ENCODE peak calls at places on chromosomes 3 and 15, in five cellular contexts. J, B, Z, T and H are unnamed samples.

GRCh38 chr3:156382458-156383346 is 172.2 kb downstream of the SSR3 start:
- DNase-seq in T (peak; percentile 52), B (peak; percentile 23), Z (no peak), J (peak; percentile 24), H (peak; percentile 73)

GRCh38 chr3:193869221-193870201 is 266.4 kb upstream of the HES1 start:
- DNase-seq in J (no peak), Z (peak; percentile 32), T (peak; percentile 33), B (peak; percentile 79), H (no peak)

GRCh38 chr15:71812966-71813722 is 2.8 kb downstream of the NR2E3 start:
- DNase-seq in B (no peak), T (no peak), J (no peak), Z (no peak), H (no peak)

GRCh38 chr3:63135362-63135761 is 142.7 kb upstream of the SYNPR start:
- DNase-seq in B (no peak), T (no peak), J (no peak), Z (no peak), H (peak; percentile 73)

GRCh38 chr3:57815034-57815433 is 58.9 kb downstream of the SLMAP start:
- DNase-seq in Z (no peak), J (no peak), B (no peak), T (no peak), H (no peak)

GRCh38 chr15:68561146-68561545 is 17.6 kb upstream of the CORO2B start:
- DNase-seq in Z (no peak), T (no peak), B (no peak), J (no peak), H (no peak)

GRCh38 chr3:139764936-139765335 is 87.2 kb upstream of the NMNAT3 start:
- DNase-seq in B (no peak), T (no peak), Z (no peak), J (no peak), H (no peak)

GRCh38 chr15:78242128-78242527 is 7.8 kb upstream of the ACSBG1 start:
- DNase-seq in J (peak; percentile 55), T (peak; percentile 64), Z (peak; percentile 72), B (no peak), H (no peak)

GRCh38 chr15:94416829-94417228 is 185.5 kb downstream of the MCTP2 start:
- DNase-seq in B (no peak), Z (no peak), T (no peak), J (no peak), H (no peak)

GRCh38 chr15:67967871-67968423 is 86.2 kb upstream of the PIAS1 start:
- DNase-seq in J (no peak), Z (peak; percentile 81), T (peak; percentile 66), B (no peak), H (no peak)

GRCh38 chr15:100434038-100434437 is 92.3 kb upstream of the ADAMTS17 start:
- DNase-seq in B (no peak), T (no peak), Z (no peak), J (no peak), H (no peak)

GRCh38 chr3:178966299-178967183 is 105.1 kb downstream of the ZMAT3 start:
- DNase-seq in J (peak; percentile 3), T (no peak), B (peak; percentile 29), Z (peak; percentile 19), H (peak; percentile 22)

GRCh38 chr3:145649368-145649887 is 511.6 kb downstream of the PLOD2 start:
- DNase-seq in J (peak; percentile 81), Z (no peak), B (no peak), T (no peak), H (no peak)

GRCh38 chr3:127652246-127652995 is 20.3 kb upstream of the ABTB1 start:
- DNase-seq in J (peak; percentile 37), T (peak; percentile 56), Z (peak; percentile 79), B (peak; percentile 41), H (no peak)

GRCh38 chr3:53649816-53650215 is 155.4 kb downstream of the CACNA1D start:
- DNase-seq in B (no peak), T (no peak), Z (no peak), J (no peak), H (no peak)

GRCh38 chr15:80309769-80310384 is 57.9 kb upstream of the CTXND1 start:
- DNase-seq in Z (peak; percentile 43), J (peak; percentile 24), T (peak; percentile 37), B (peak; percentile 4), H (peak; percentile 10)

GRCh38 chr3:193826126-193826795 is 233.3 kb downstream of the OPA1 start:
- DNase-seq in B (no peak), T (no peak), J (no peak), Z (no peak), H (no peak)

GRCh38 chr3:195876297-195877031 is 31.9 kb downstream of the TNK2 start:
- DNase-seq in B (peak; percentile 78), T (peak; percentile 97), J (no peak), Z (no peak), H (no peak)

GRCh38 chr3:81245043-81245442 is 516.4 kb downstream of the GBE1 start:
- DNase-seq in B (no peak), Z (no peak), T (no peak), J (no peak), H (no peak)

DNA sequence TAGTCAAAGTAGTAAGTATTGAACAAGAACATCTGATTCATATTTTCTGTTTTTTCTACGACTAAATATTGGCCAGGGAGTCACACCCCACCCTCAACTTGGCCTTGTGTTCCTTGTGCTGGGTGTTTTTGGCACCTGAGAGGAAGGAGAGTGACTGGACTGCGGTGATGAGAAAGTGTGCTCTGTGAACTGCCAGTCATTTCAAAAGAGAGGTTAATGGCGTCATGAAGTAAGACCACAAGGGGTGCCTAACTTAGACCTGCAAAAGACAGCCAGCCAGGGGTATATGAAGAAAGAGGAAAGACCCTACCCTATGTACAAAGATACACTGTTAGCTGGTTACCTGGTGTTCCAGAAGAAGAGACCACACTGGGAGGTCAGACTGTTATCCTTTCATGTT is 58.4 kb upstream of the COL8A1 start:
- DNase-seq in Z (no peak), T (no peak), J (no peak), B (no peak), H (no peak)
- TF ChIP-seq JUND in Z (no peak), T (no peak), J (no peak), B (no peak), H (no peak)

GRCh38 chr3:124619887-124620599 is 110.2 kb upstream of the UMPS start:
- DNase-seq in Z (no peak), T (no peak), J (peak; percentile 77), B (no peak), H (no peak)
- TF ChIP-seq JUND in Z (no peak), T (no peak), J (no peak), B (no peak), H (no peak)

GRCh38 chr3:17967953-17968352 is 225.5 kb upstream of the TBC1D5 start:
- DNase-seq in Z (no peak), B (no peak), J (no peak), T (no peak), H (peak; percentile 82)

GRCh38 chr3:17972476-17972875 is 230.0 kb upstream of the TBC1D5 start:
- DNase-seq in J (no peak), B (no peak), Z (no peak), T (no peak), H (peak; percentile 75)

GRCh38 chr3:17972030-17972429 is 229.6 kb upstream of the TBC1D5 start:
- DNase-seq in T (no peak), Z (no peak), J (no peak), B (no peak), H (no peak)

GRCh38 chr3:17969244-17969643 is 226.8 kb upstream of the TBC1D5 start:
- DNase-seq in B (no peak), T (no peak), J (no peak), Z (no peak), H (no peak)

GRCh38 chr3:17969985-17970568 is 227.6 kb upstream of the TBC1D5 start:
- DNase-seq in T (no peak), J (no peak), Z (no peak), B (no peak), H (no peak)
- TF ChIP-seq JUND in T (no peak), J (no peak), Z (no peak), B (no peak), H (peak; percentile 94)

DNA sequence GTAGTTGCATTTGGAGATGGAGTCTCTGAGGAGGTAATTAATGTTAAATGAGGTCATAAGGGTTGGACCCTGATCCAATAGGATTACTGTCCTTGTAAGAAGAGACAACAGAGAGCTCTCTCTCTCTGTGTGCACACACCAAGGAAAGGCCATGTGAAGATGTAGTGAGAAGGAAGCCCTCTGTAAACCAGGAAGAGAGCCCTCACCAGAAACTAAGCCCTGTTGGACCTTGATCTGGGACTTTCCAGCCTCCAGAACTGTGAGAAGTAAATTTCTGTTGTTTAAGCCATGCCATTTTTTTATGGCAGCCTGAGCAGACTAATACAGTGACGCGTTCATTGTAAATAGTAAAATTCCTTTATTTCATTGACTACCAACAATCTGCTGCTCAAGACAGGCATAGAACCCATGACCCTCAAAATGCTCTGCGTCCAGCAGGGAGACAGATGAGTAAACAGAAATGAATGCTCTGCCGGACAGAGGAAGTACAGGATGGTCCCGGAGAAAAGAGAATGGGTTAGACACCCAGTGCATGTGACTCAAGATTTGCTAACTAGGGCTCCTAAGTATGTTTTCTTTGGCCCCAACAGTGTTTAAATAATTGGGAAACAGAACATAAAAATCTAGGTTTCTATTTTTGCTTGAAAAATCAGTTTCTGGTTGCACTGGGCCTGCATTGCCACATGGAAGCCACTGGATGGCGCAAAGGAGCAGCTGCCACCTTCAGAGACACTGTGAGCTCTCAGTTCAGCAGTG is 37.9 kb upstream of the TNFAIP8L3 start:
- DNase-seq in B (peak; percentile 15), J (peak; percentile 28), T (peak; percentile 51), Z (peak; percentile 45), H (no peak)
- TF ChIP-seq JUND in B (no peak), J (no peak), T (no peak), Z (no peak), H (no peak)